ENCODE peak calls at places on chromosomes 12 and 14, in four cellular contexts. K is lower lobe of right lung, Q is HFFc6, X is CD14-positive monocyte. I is an unnamed sample.

GRCh38 chr12:59182660-59183455 is 262.6 kb upstream of the LRIG3 start:
- DNase-seq in Q (no peak), X (no peak), K (no peak), I (no peak)

GRCh38 chr12:94059394-94060368 is 88.7 kb upstream of the PLXNC1 start:
- DNase-seq in X (no peak), Q (no peak), K (no peak), I (no peak)

GRCh38 chr12:57726884-57727757 is 11.4 kb downstream of the AGAP2 start:
- DNase-seq in K (peak), X (peak), Q (peak), I (no peak)

GRCh38 chr12:53454710-53455109 is 2.8 kb downstream of the PCBP2 start:
- DNase-seq in K (no peak), X (no peak), Q (no peak), I (no peak)

GRCh38 chr12:96882862-96883261 is 24.2 kb upstream of the NEDD1 start:
- DNase-seq in X (no peak), Q (peak), K (no peak), I (no peak)

GRCh38 chr12:26173153-26173552 is 22.2 kb upstream of the SSPN start:
- DNase-seq in K (no peak), Q (no peak), X (no peak), I (no peak)

GRCh38 chr14:78933948-78934524 is 763.9 kb downstream of the NRXN3 start:
- DNase-seq in X (no peak), Q (peak), K (no peak), I (no peak)

GRCh38 chr14:82642425-82642824 is 1108.8 kb upstream of the SEL1L start:
- DNase-seq in X (no peak), Q (no peak), K (no peak), I (no peak)

GRCh38 chr14:53126705-53127104 is 26.4 kb downstream of the DDHD1 start:
- DNase-seq in Q (no peak), X (no peak), K (no peak), I (no peak)

GRCh38 chr14:68678471-68678870 is 114.4 kb downstream of the ZFP36L1 start:
- DNase-seq in X (peak), Q (no peak), K (no peak), I (no peak)

GRCh38 chr14:95884377-95884776 is 7.7 kb downstream of the TUNAR start:
- DNase-seq in X (no peak), Q (no peak), K (no peak), I (no peak)

GRCh38 chr12:62695696-62696095 is 229.1 kb downstream of the MON2 start:
- DNase-seq in X (no peak), K (no peak), Q (no peak), I (no peak)

GRCh38 chr14:61927521-61927920 is 165.3 kb downstream of the SNAPC1 start:
- DNase-seq in Q (peak), X (no peak), K (no peak), I (no peak)

GRCh38 chr12:78192979-78193378 is 362.3 kb downstream of the NAV3 start:
- DNase-seq in Q (no peak), K (no peak), X (no peak), I (no peak)

GRCh38 chr12:6788972-6789905 is at the start of gene CD4:
- DNase-seq in X (peak), K (peak), Q (no peak), I (peak)

GRCh38 chr12:64452559-64453329 is 824 bp downstream of the TBK1 start:
- DNase-seq in Q (peak), X (peak), K (no peak), I (no peak)

GRCh38 chr12:2229661-2230539 is 177.1 kb downstream of the CACNA1C start:
- DNase-seq in K (no peak), X (no peak), Q (no peak), I (peak)
- TF ChIP-seq CTCF in K (no peak), X (no peak), Q (no peak), I (no peak)

DNA sequence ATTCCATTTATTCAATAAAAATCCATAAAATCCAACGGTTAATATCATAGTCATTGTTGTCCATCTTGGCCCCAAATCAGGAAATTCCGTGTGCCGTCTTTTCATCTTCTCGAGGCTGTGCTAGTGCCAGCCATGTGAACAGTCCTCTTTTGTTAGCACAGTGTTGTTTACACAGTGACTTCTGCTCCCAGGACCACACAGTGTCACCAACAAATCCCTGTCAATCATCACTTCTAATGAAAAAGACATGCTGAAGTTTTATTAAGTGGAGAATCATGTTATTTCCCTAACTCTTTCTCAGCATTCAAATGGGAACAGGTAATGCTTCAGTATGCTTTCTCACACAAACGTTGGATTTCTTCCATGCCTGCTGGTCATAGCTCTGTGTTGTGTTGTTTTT is 1.9 kb upstream of the SLCO1A2 start:
- DNase-seq in Q (no peak), X (no peak), K (no peak), I (no peak)
- TF ChIP-seq CTCF in Q (no peak), X (no peak), K (no peak), I (no peak)

GRCh38 chr12:76784600-76785051 is 20.7 kb downstream of the ZDHHC17 start:
- DNase-seq in K (no peak), X (no peak), Q (peak), I (no peak)
- TF ChIP-seq CTCF in K (no peak), X (no peak), Q (peak), I (no peak)

GRCh38 chr14:73752297-73752992 is 38.3 kb upstream of the PNMA1 start:
- DNase-seq in K (no peak), X (no peak), Q (peak), I (peak)
- TF ChIP-seq CTCF in K (no peak), X (peak), Q (peak), I (peak)

DNA sequence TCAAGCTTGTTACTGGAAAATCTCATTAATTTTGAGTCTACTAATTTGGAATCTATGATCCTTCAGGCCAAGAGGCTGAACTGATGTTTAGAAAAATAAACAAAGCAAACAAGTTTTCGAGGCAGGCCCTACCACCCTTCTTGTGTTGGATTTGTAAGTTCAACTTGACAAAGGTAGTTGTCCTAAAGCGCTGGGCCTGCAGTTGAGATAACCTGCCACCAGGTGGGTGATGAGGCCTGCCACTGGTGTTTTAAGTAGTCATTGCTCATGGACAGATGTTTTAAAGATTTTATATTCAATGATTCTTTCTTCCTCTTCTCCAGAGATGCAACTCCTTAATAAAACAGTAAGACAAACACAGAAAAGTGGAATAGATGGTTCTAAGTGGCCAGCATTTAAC is 19.4 kb downstream of the ACVRL1 start:
- DNase-seq in X (no peak), Q (no peak), K (no peak), I (peak)
- TF ChIP-seq CTCF in X (peak), Q (peak), K (peak), I (peak)

GRCh38 chr14:76948213-76948947 is 80.1 kb downstream of the IRF2BPL start:
- DNase-seq in K (peak), Q (no peak), X (no peak), I (no peak)

GRCh38 chr14:76946753-76947077 is 81.8 kb downstream of the IRF2BPL start:
- DNase-seq in K (no peak), X (no peak), Q (no peak), I (no peak)

GRCh38 chr14:76948976-76949375 is 79.5 kb downstream of the IRF2BPL start:
- DNase-seq in X (no peak), K (no peak), Q (no peak), I (no peak)

GRCh38 chr14:76947838-76948184 is 80.7 kb downstream of the IRF2BPL start:
- DNase-seq in Q (no peak), K (no peak), X (no peak), I (no peak)

DNA sequence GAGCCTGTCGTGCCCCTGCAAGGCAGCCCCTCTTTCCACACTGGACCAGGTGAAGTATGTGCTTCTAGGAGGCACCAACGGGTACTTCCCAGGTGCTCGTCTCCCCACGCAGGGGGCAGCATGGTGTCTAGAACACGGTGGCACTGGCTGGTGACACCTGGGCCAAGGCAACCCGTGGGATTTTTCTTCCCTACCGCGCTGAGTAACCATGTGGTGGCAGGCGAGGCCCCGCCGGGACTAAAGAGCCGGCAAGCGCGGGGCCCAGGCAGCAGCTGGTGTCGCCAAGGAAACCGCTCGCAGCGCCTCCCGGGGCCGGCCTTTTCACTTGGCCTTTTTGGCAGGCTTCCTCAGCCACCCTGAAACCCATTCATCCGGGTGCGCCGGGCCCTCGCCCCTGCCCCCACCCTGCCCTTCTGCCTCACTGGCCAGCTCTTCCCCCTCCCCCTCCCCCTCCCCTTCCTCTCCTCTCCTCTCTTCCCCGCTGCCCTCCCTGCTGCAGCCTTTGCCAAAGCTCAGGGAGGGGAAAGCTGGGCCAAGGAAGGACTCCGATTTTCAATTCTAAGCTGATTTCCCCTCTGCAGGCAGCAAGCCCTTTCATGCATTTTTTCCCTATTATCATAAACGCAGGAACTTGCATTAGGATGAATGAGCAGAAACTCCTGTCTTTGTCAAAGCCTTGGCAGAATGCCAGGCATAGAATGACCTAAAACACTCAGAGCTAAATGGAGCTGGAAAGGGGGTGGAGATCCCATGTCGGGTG is 81.2 kb downstream of the IRF2BPL start:
- DNase-seq in Q (peak), X (peak), K (peak), I (peak)
- TF ChIP-seq CTCF in Q (peak), X (peak), K (peak), I (peak)

I was measured in activated CD8-positive, alpha-beta T cell treated with anti-CD3 and anti-CD28 coated beads for 36 hours.